ENCODE peak calls at places on chromosomes 13 and 19, in seven cellular contexts. One of them, this sample, is unnamed.

GRCh38 chr13:59877933-59878332 is 285.8 kb downstream of the DIAPH3 start:
- DNase-seq in left ventricle myocardium inferior: no peak
- DNase-seq in ascending aorta: no peak
- DNase-seq in stomach: no peak
- DNase-seq in adrenal gland: no peak
- DNase-seq in CD8-positive, alpha-beta T cell: no peak
- DNase-seq in foreskin fibroblast: peak
- DNase-seq in this sample: no peak

GRCh38 chr19:18596752-18597157 is 8.2 kb downstream of the REX1BD start:
- DNase-seq in left ventricle myocardium inferior: peak
- DNase-seq in ascending aorta: no peak
- DNase-seq in stomach: peak
- DNase-seq in adrenal gland: peak
- DNase-seq in CD8-positive, alpha-beta T cell: no peak
- DNase-seq in foreskin fibroblast: no peak
- DNase-seq in this sample: peak

GRCh38 chr13:19158006-19158405 is 23.6 kb downstream of the TUBA3C start:
- DNase-seq in left ventricle myocardium inferior: no peak
- DNase-seq in ascending aorta: no peak
- DNase-seq in stomach: no peak
- DNase-seq in adrenal gland: no peak
- DNase-seq in CD8-positive, alpha-beta T cell: no peak
- DNase-seq in foreskin fibroblast: no peak
- DNase-seq in this sample: peak

GRCh38 chr19:5829567-5830315 is 9.8 kb downstream of the FUT6 start:
- DNase-seq in left ventricle myocardium inferior: no peak
- DNase-seq in ascending aorta: no peak
- DNase-seq in stomach: no peak
- DNase-seq in adrenal gland: no peak
- DNase-seq in CD8-positive, alpha-beta T cell: no peak
- DNase-seq in foreskin fibroblast: no peak
- DNase-seq in this sample: no peak

GRCh38 chr13:25371608-25372274 is at the start of gene ATP8A2:
- DNase-seq in left ventricle myocardium inferior: no peak
- DNase-seq in ascending aorta: no peak
- DNase-seq in stomach: no peak
- DNase-seq in adrenal gland: no peak
- DNase-seq in CD8-positive, alpha-beta T cell: no peak
- DNase-seq in foreskin fibroblast: no peak
- DNase-seq in this sample: peak

GRCh38 chr19:16587031-16588023 is 15.1 kb upstream of the SLC35E1 start:
- DNase-seq in left ventricle myocardium inferior: no peak
- DNase-seq in ascending aorta: no peak
- DNase-seq in stomach: no peak
- DNase-seq in adrenal gland: no peak
- DNase-seq in CD8-positive, alpha-beta T cell: peak
- DNase-seq in foreskin fibroblast: peak
- DNase-seq in this sample: peak

GRCh38 chr19:43620061-43621001 is 902 bp upstream of the ZNF428 start:
- DNase-seq in left ventricle myocardium inferior: no peak
- DNase-seq in ascending aorta: no peak
- DNase-seq in stomach: no peak
- DNase-seq in adrenal gland: no peak
- DNase-seq in CD8-positive, alpha-beta T cell: peak
- DNase-seq in foreskin fibroblast: no peak
- DNase-seq in this sample: no peak

GRCh38 chr13:28531195-28531955 is 36.4 kb upstream of the FLT1 start:
- DNase-seq in left ventricle myocardium inferior: peak
- DNase-seq in ascending aorta: no peak
- DNase-seq in stomach: peak
- DNase-seq in adrenal gland: peak
- DNase-seq in CD8-positive, alpha-beta T cell: no peak
- DNase-seq in foreskin fibroblast: peak
- DNase-seq in this sample: peak

GRCh38 chr19:19386373-19386869 is 19.1 kb upstream of the GATAD2A start:
- DNase-seq in left ventricle myocardium inferior: no peak
- DNase-seq in ascending aorta: no peak
- DNase-seq in stomach: no peak
- DNase-seq in adrenal gland: no peak
- DNase-seq in CD8-positive, alpha-beta T cell: no peak
- DNase-seq in foreskin fibroblast: no peak
- DNase-seq in this sample: no peak

GRCh38 chr13:76286178-76286577 is 600.0 kb downstream of the KCTD12 start:
- DNase-seq in left ventricle myocardium inferior: no peak
- DNase-seq in ascending aorta: no peak
- DNase-seq in stomach: no peak
- DNase-seq in adrenal gland: no peak
- DNase-seq in CD8-positive, alpha-beta T cell: no peak
- DNase-seq in foreskin fibroblast: peak
- DNase-seq in this sample: no peak

DNA sequence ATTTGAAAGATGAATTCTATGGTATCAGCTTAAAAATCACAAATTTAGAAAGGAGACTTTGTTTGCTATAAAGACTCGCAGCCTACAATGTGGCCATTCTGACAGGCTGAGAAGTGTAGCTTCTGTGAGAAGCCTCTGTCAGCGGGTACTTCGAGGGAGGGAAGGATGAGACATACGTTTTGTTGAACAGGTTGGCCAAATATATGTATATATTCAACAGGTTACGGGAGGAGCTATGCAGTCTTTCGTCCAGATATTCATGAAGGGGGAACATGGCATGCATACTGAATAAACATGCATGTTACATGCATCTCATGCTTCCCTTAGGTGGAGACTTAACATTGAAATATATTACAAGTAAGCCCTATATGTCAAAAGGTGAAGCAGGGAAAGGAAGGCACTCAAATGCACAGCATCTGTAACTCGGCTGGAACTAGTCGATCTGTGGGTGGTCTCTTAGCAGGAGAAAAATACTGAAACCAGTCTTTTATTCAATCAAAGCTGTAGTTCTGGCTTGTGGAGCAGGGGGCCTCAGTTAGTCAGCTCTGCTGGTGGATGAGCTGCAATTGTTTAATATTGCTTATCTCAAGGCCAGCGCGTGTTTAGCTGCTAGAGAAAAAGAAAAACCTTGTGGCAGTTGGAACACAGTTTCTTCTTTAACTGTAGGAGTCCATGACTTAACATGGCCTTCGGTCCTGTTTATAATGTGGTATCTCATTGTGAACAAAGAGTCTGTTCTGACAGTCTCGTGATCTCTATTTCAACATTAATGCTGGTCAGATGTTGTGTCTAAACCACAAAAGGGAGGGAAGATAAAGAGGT is 94.3 kb downstream of the FAM216B start:
- DNase-seq in left ventricle myocardium inferior: no peak
- DNase-seq in ascending aorta: no peak
- DNase-seq in stomach: no peak
- DNase-seq in adrenal gland: peak
- DNase-seq in CD8-positive, alpha-beta T cell: no peak
- DNase-seq in foreskin fibroblast: no peak
- DNase-seq in this sample: no peak
- TF ChIP-seq CTCF in left ventricle myocardium inferior: no peak
- TF ChIP-seq CTCF in ascending aorta: no peak
- TF ChIP-seq CTCF in stomach: no peak
- TF ChIP-seq CTCF in adrenal gland: peak
- TF ChIP-seq CTCF in CD8-positive, alpha-beta T cell: no peak
- TF ChIP-seq CTCF in foreskin fibroblast: peak
- TF ChIP-seq CTCF in this sample: no peak

GRCh38 chr19:945401-946252 is 19.8 kb downstream of the ARID3A start:
- DNase-seq in left ventricle myocardium inferior: no peak
- DNase-seq in ascending aorta: no peak
- DNase-seq in stomach: no peak
- DNase-seq in adrenal gland: no peak
- DNase-seq in CD8-positive, alpha-beta T cell: no peak
- DNase-seq in foreskin fibroblast: no peak
- DNase-seq in this sample: no peak

GRCh38 chr19:947707-948533 is 22.1 kb downstream of the ARID3A start:
- DNase-seq in left ventricle myocardium inferior: peak
- DNase-seq in ascending aorta: peak
- DNase-seq in stomach: peak
- DNase-seq in adrenal gland: peak
- DNase-seq in CD8-positive, alpha-beta T cell: no peak
- DNase-seq in foreskin fibroblast: no peak
- DNase-seq in this sample: peak

GRCh38 chr19:948842-949496 is 23.1 kb downstream of the ARID3A start:
- DNase-seq in left ventricle myocardium inferior: no peak
- DNase-seq in ascending aorta: no peak
- DNase-seq in stomach: no peak
- DNase-seq in adrenal gland: no peak
- DNase-seq in CD8-positive, alpha-beta T cell: no peak
- DNase-seq in foreskin fibroblast: no peak
- DNase-seq in this sample: no peak

GRCh38 chr19:944663-945241 is 18.9 kb downstream of the ARID3A start:
- DNase-seq in left ventricle myocardium inferior: no peak
- DNase-seq in ascending aorta: no peak
- DNase-seq in stomach: no peak
- DNase-seq in adrenal gland: no peak
- DNase-seq in CD8-positive, alpha-beta T cell: no peak
- DNase-seq in foreskin fibroblast: no peak
- DNase-seq in this sample: no peak

DNA sequence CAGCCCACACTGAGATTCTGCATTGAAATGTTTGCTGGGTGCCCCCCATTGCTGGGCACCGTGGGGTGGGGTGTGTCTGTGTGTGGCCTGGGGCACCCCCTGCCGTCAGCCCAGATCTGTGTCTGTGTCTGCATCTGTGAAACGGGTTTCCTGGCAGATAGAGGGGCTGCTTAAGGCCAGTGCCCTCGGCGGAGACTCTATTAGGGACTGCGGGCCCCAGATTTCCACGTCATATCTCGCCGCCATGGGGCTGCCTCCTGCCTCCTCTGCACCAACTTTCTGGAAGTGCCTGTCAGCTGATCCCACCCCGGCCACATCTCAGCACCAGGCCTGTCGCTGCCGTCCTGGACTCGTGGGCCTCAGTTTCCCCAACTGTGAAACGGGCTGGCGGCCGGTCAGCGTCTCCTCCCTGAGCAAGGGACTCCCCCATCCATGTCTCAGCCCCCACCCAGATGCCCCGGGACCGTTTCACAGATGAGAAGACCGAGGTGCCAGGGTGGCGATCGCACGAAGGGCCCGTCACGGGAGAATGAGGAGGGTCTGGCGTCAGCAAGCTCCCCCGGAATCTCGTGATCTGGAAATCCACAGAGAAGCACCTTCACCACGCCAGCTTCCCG is 21.4 kb downstream of the ARID3A start:
- DNase-seq in left ventricle myocardium inferior: no peak
- DNase-seq in ascending aorta: no peak
- DNase-seq in stomach: no peak
- DNase-seq in adrenal gland: no peak
- DNase-seq in CD8-positive, alpha-beta T cell: no peak
- DNase-seq in foreskin fibroblast: no peak
- DNase-seq in this sample: peak
- TF ChIP-seq CTCF in left ventricle myocardium inferior: no peak
- TF ChIP-seq CTCF in ascending aorta: no peak
- TF ChIP-seq CTCF in stomach: no peak
- TF ChIP-seq CTCF in adrenal gland: no peak
- TF ChIP-seq CTCF in CD8-positive, alpha-beta T cell: no peak
- TF ChIP-seq CTCF in foreskin fibroblast: no peak
- TF ChIP-seq CTCF in this sample: peak

GRCh38 chr19:46404039-46404883 is 9.1 kb downstream of the CCDC8 start:
- DNase-seq in left ventricle myocardium inferior: peak
- DNase-seq in ascending aorta: no peak
- DNase-seq in stomach: peak
- DNase-seq in adrenal gland: peak
- DNase-seq in CD8-positive, alpha-beta T cell: no peak
- DNase-seq in foreskin fibroblast: peak
- DNase-seq in this sample: no peak
- TF ChIP-seq CTCF in left ventricle myocardium inferior: peak
- TF ChIP-seq CTCF in ascending aorta: no peak
- TF ChIP-seq CTCF in stomach: no peak
- TF ChIP-seq CTCF in adrenal gland: no peak
- TF ChIP-seq CTCF in CD8-positive, alpha-beta T cell: no peak
- TF ChIP-seq CTCF in foreskin fibroblast: peak
- TF ChIP-seq CTCF in this sample: no peak

GRCh38 chr13:40146586-40147240 is 491.3 kb downstream of the COG6 start:
- DNase-seq in left ventricle myocardium inferior: no peak
- DNase-seq in ascending aorta: no peak
- DNase-seq in stomach: no peak
- DNase-seq in adrenal gland: no peak
- DNase-seq in CD8-positive, alpha-beta T cell: no peak
- DNase-seq in foreskin fibroblast: no peak
- DNase-seq in this sample: no peak

GRCh38 chr13:40145139-40145538 is 489.7 kb downstream of the COG6 start:
- DNase-seq in left ventricle myocardium inferior: no peak
- DNase-seq in ascending aorta: no peak
- DNase-seq in stomach: no peak
- DNase-seq in adrenal gland: no peak
- DNase-seq in CD8-positive, alpha-beta T cell: no peak
- DNase-seq in foreskin fibroblast: no peak
- DNase-seq in this sample: no peak

GRCh38 chr13:40143559-40143958 is 488.1 kb downstream of the COG6 start:
- DNase-seq in left ventricle myocardium inferior: no peak
- DNase-seq in ascending aorta: no peak
- DNase-seq in stomach: no peak
- DNase-seq in adrenal gland: no peak
- DNase-seq in CD8-positive, alpha-beta T cell: no peak
- DNase-seq in foreskin fibroblast: no peak
- DNase-seq in this sample: no peak

GRCh38 chr13:40148103-40148502 is 492.6 kb downstream of the COG6 start:
- DNase-seq in left ventricle myocardium inferior: no peak
- DNase-seq in ascending aorta: no peak
- DNase-seq in stomach: no peak
- DNase-seq in adrenal gland: no peak
- DNase-seq in CD8-positive, alpha-beta T cell: peak
- DNase-seq in foreskin fibroblast: no peak
- DNase-seq in this sample: no peak

DNA sequence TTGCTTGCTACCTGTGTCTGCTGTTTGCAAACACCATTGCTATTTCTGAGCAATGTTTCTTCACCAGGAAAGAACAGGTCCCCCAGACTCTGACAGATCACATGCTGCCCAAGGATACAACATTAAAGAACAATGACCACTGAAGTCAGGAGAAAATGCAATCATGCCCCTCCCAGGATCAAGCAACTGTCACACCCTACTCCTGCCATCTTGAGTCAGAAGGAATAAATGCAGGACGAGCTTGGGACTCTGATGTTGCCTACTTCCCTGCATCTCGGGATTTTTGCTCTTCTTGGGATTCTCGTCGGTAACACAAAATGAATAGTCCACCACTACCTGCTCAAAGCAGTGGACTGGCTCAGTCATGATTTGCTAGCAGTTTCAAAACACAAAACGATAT is 490.6 kb downstream of the COG6 start:
- DNase-seq in left ventricle myocardium inferior: no peak
- DNase-seq in ascending aorta: no peak
- DNase-seq in stomach: no peak
- DNase-seq in adrenal gland: no peak
- DNase-seq in CD8-positive, alpha-beta T cell: no peak
- DNase-seq in foreskin fibroblast: no peak
- DNase-seq in this sample: no peak
- TF ChIP-seq CTCF in left ventricle myocardium inferior: no peak
- TF ChIP-seq CTCF in ascending aorta: no peak
- TF ChIP-seq CTCF in stomach: no peak
- TF ChIP-seq CTCF in adrenal gland: no peak
- TF ChIP-seq CTCF in CD8-positive, alpha-beta T cell: no peak
- TF ChIP-seq CTCF in foreskin fibroblast: no peak
- TF ChIP-seq CTCF in this sample: no peak